ENCODE peak calls at places on chromosomes 7 and 10, in nine cellular contexts. M is H9; V is T-cell; F is activated CD4-positive, alpha-beta T cell treated with anti-CD3 and anti-CD28 coated beads, Interleukin-2, amount 50 U/mL, for 4 hours; Y is testis; H is NB4; N is activated CD8-positive, alpha-beta memory T cell treated with anti-CD3 and anti-CD28 coated beads, Interleukin-2, amount 50 U/mL, for 48 hours; G is ACHN; R is hepatocyte. O is an unnamed sample.
A peak's percentile ranks its signal among the peaks of the same experiment; 100 is the strongest.

GRCh38 chr10:84665883-84666463 is 337.6 kb downstream of the CCSER2 start:
- DNase-seq in M (peak; percentile 86), V (no peak), F (no peak), Y (peak; percentile 43), H (peak; percentile 52), N (peak; percentile 63), G (peak; percentile 44), R (peak; percentile 23), O (peak; percentile 15)

GRCh38 chr7:47935336-47935735 is 12.9 kb downstream of the PKD1L1 start:
- DNase-seq in M (no peak), V (no peak), F (no peak), Y (no peak), H (no peak), N (no peak), G (no peak), R (no peak), O (no peak)

GRCh38 chr10:113019692-113020424 is 69.8 kb downstream of the TCF7L2 start:
- DNase-seq in M (no peak), V (no peak), F (no peak), Y (no peak), H (no peak), N (no peak), G (no peak), R (peak; percentile 60), O (no peak)

GRCh38 chr10:84244651-84245270 is at the start of gene RGR:
- DNase-seq in M (no peak), V (no peak), F (no peak), Y (no peak), H (no peak), N (no peak), G (no peak), R (no peak), O (no peak)

GRCh38 chr10:15791816-15792524 is 68.3 kb downstream of the MINDY3 start:
- DNase-seq in M (no peak), V (no peak), F (no peak), Y (peak; percentile 27), H (no peak), N (no peak), G (no peak), R (no peak), O (no peak)

GRCh38 chr7:55052081-55052480 is 33.3 kb downstream of the EGFR start:
- DNase-seq in M (no peak), V (no peak), F (no peak), Y (no peak), H (no peak), N (no peak), G (peak; percentile 44), R (no peak), O (no peak)

GRCh38 chr10:62433901-62434300 is 59.7 kb downstream of the ZNF365 start:
- DNase-seq in M (no peak), V (no peak), F (no peak), Y (no peak), H (no peak), N (no peak), G (no peak), R (no peak), O (no peak)

GRCh38 chr10:4130685-4131084 is 345.7 kb upstream of the KLF6 start:
- DNase-seq in M (no peak), V (no peak), F (no peak), Y (no peak), H (peak; percentile 87), N (no peak), G (no peak), R (no peak), O (no peak)

GRCh38 chr10:80461208-80462183 is 7.4 kb downstream of the TSPAN14 start:
- DNase-seq in M (no peak), V (no peak), F (no peak), Y (no peak), H (peak; percentile 66), N (no peak), G (no peak), R (no peak), O (no peak)

GRCh38 chr10:102511562-102512274 is 7.9 kb downstream of the SUFU start:
- DNase-seq in M (no peak), V (no peak), F (no peak), Y (no peak), H (peak; percentile 60), N (no peak), G (no peak), R (no peak), O (peak; percentile 62)

GRCh38 chr10:24425151-24425550 is 216.2 kb downstream of the KIAA1217 start:
- DNase-seq in M (no peak), V (no peak), F (no peak), Y (no peak), H (no peak), N (no peak), G (no peak), R (no peak), O (no peak)

GRCh38 chr7:85165263-85165662 is 21.6 kb downstream of the SEMA3D start:
- DNase-seq in M (no peak), V (no peak), F (no peak), Y (no peak), H (no peak), N (no peak), G (no peak), R (peak; percentile 16), O (no peak)

GRCh38 chr10:4586756-4587155 is 239.3 kb upstream of the AKR1E2 start:
- DNase-seq in M (no peak), V (no peak), F (no peak), Y (no peak), H (no peak), N (no peak), G (peak; percentile 69), R (peak; percentile 8), O (peak; percentile 58)

O was measured in thyroid gland.